ENCODE peak calls at places on chromosomes 11 and 22, in nine cellular contexts. N is HCT116; B is cardiac muscle cell; U is esophagus squamous epithelium; W is GM23248; E is CD8-positive, alpha-beta memory T cell; D is effector memory CD4-positive, alpha-beta T cell; L is Caco-2; G is tibial nerve. I is an unnamed sample. For H3K4me1, the result is how much of the 10 kb centered on the place peaks cover.

GRCh38 chr11:64916040-64916847 is 765 bp downstream of the ATG2A start:
- DNase-seq in G (no peak), L (peak), B (no peak), D (peak), N (no peak), U (no peak), W (peak), E (peak), I (peak)

GRCh38 chr11:128807909-128808308 is 59.2 kb downstream of the KCNJ1 start:
- DNase-seq in G (no peak), E (no peak), W (no peak), D (no peak), L (no peak), B (no peak), N (no peak), U (no peak), I (no peak)

GRCh38 chr11:16001899-16002426 is 354.4 kb downstream of the SOX6 start:
- DNase-seq in E (no peak), L (peak), N (peak), U (no peak), G (no peak), W (peak), D (no peak), B (no peak), I (peak)

GRCh38 chr11:93330446-93330984 is at the start of gene DEUP1:
- DNase-seq in N (no peak), U (no peak), E (no peak), D (no peak), G (no peak), B (peak), L (peak), W (peak), I (peak)

GRCh38 chr22:17912942-17913704 is 111.2 kb downstream of the MICAL3 start:
- DNase-seq in N (no peak), U (no peak), W (peak), E (no peak), B (peak), G (no peak), L (no peak), D (no peak), I (no peak)

GRCh38 chr11:31045335-31045734 is 324.2 kb downstream of the DCDC1 start:
- DNase-seq in D (no peak), E (no peak), L (peak), B (peak), W (peak), U (no peak), G (no peak), N (peak), I (no peak)

GRCh38 chr11:32090774-32091370 is at the start of gene RCN1:
- DNase-seq in W (peak), G (peak), D (peak), E (peak), L (peak), U (no peak), B (peak), N (no peak), I (peak)

GRCh38 chr11:33861366-33861765 is 30.5 kb downstream of the LMO2 start:
- DNase-seq in E (no peak), G (no peak), D (no peak), N (no peak), W (no peak), U (no peak), L (no peak), B (no peak), I (no peak)

GRCh38 chr11:12175694-12176241 is 65.4 kb downstream of the MICAL2 start:
- DNase-seq in W (peak), L (no peak), E (no peak), G (no peak), U (no peak), B (no peak), D (no peak), N (peak), I (peak)

GRCh38 chr11:123086315-123086714 is 24.4 kb upstream of the HSPA8 start:
- DNase-seq in W (no peak), D (no peak), G (no peak), U (no peak), L (no peak), E (no peak), B (peak), N (no peak), I (no peak)

GRCh38 chr11:125272092-125272491 is 107.5 kb downstream of the PKNOX2 start:
- DNase-seq in N (no peak), U (no peak), B (no peak), D (no peak), W (peak), E (no peak), L (no peak), G (no peak), I (peak)

GRCh38 chr11:67561971-67562560 is 21.5 kb upstream of the GSTP1 start:
- DNase-seq in U (no peak), E (no peak), B (no peak), W (peak), D (no peak), G (no peak), L (peak), N (no peak), I (no peak)

GRCh38 chr11:129283141-129283540 is 91.0 kb upstream of the ARHGAP32 start:
- DNase-seq in U (no peak), B (no peak), W (no peak), E (no peak), N (peak), D (no peak), G (no peak), L (peak), I (no peak)

GRCh38 chr11:124108158-124108557 is 7.1 kb upstream of the VWA5A start:
- DNase-seq in N (peak), G (no peak), E (no peak), D (no peak), L (peak), W (peak), U (no peak), B (peak), I (no peak)

GRCh38 chr11:119612814-119613213 is 116.2 kb downstream of the NECTIN1 start:
- DNase-seq in N (no peak), L (no peak), E (no peak), U (no peak), B (no peak), D (no peak), G (no peak), W (no peak), I (no peak)

GRCh38 chr11:121652982-121653381 is 200.2 kb upstream of the SORL1-AS1 start:
- DNase-seq in B (peak), G (no peak), L (no peak), W (peak), E (no peak), U (no peak), D (no peak), N (no peak), I (no peak)

GRCh38 chr22:47776329-47776728 is 1013.9 kb downstream of the TBC1D22A start:
- DNase-seq in B (no peak), D (no peak), G (no peak), L (no peak), U (no peak), N (no peak), E (no peak), W (no peak), I (no peak)

GRCh38 chr11:5004429-5005274 is 10.0 kb downstream of the OR51L1 start:
- DNase-seq in B (peak), N (peak), E (no peak), L (peak), U (no peak), W (peak), G (no peak), D (no peak), I (peak)

GRCh38 chr11:3074912-3075589 is 17.8 kb upstream of the CARS1 start:
- DNase-seq in B (no peak), N (no peak), G (no peak), D (no peak), U (no peak), E (no peak), W (no peak), L (no peak), I (no peak)

GRCh38 chr11:62400281-62400680 is 18.6 kb upstream of the SCGB1A1 start:
- DNase-seq in E (no peak), N (no peak), U (no peak), W (peak), L (no peak), G (no peak), B (no peak), D (no peak), I (no peak)
- H3K4me1 ChIP-seq in E (under half), N (under half), U (half or more), W (half or more), L (half or more), G (half or more), B (under half), D (under half), I (under half)

DNA sequence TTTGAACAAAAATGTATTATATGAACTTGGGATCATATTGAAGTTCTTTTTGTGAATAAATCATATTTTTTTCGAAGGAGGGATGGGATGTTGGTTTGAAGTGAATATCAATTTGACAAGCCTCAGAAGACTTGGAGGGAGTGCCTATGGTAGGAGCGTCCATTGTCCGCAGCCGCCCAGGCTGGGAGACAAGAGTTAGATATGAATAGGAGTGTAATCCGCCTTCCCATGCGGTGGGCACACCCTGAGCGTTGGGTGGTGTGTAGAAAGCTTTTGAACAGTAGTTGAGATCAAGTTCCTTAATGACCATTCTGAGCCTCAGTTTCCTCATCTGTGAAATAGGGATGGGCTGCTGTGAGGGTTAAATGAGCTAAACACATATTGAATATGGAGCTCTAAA is 7.0 kb downstream of the CD82 start:
- DNase-seq in N (no peak), U (no peak), W (no peak), D (no peak), G (no peak), E (no peak), B (no peak), L (no peak), I (no peak)
- H3K4me1 ChIP-seq in N (under half), U (half or more), W (under half), D (half or more), G (under half), E (half or more), B (under half), L (under half), I (half or more)

GRCh38 chr11:23509821-23510220 is 649.5 kb upstream of the CCDC179 start:
- DNase-seq in D (no peak), W (no peak), E (no peak), L (no peak), N (no peak), U (no peak), G (no peak), B (no peak), I (no peak)
- H3K4me1 ChIP-seq in D (under half), W (under half), E (under half), L (under half), N (under half), U (under half), G (under half), B (under half), I (under half)

DNA sequence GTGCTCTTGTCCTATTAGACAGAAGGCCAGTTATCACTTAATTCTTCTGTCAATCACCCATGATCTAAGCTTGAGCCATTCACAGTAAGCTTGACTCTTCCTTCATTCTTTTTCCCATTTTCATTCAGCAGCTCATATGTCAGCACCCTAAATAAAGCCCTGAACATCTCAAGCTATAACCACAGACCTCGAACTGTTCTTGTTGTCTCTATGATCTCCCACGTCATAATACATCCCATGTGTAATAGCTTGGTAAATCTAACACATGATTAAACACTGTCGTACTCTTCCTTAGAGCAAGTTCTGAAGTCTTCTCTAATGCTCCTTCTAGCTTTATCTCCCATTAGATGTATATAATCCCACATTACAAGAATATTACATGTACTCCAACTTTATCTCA is 14.4 kb downstream of the MUC15 start:
- DNase-seq in B (no peak), E (no peak), G (no peak), W (no peak), L (no peak), D (no peak), N (no peak), U (no peak), I (no peak)
- H3K4me1 ChIP-seq in B (under half), E (under half), G (under half), W (under half), L (under half), D (under half), N (under half), U (under half), I (under half)

DNA sequence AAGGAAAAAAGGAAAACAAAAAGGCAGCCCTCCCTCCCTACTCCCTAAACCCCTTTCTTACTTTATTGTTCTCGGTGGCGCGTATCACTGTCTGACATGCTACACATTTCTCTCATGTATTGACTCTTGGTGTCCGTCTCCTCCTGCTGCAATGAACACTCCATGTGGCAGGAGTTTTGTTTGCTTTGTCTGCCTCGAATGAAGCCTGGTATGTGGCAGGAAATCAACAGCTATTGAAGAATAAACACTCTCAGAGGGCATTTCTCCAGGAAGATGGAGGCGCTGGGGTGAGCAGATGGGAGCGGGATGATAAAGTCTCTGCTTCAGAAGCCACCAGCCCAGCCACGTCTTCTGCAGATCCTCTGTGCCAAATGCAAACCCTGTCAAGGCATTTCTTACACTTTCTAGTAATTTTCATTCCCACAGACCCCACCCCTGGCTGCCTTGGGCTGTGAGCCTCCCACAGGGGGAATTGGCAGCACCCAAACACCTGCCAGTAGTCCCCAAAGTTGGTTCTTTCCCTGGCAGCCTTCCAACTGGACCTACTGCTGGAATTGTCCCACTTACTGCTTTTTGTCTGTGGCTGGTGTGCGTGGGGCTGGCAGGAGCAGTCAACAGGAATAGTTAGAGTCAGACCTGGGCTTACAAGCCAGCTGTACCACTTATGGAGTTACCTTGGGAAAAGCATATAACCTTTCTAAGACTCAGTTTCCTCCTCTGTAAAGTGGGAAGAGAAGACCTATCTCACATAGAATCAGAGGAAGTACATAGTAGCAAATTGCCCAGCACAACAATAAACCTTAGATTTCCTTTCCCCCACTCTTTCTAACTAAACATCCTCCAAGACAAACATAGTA is 13.4 kb upstream of the IL10RA start:
- DNase-seq in D (no peak), U (no peak), G (no peak), N (no peak), L (no peak), E (no peak), W (no peak), B (no peak), I (no peak)
- H3K4me1 ChIP-seq in D (under half), U (under half), G (under half), N (under half), L (under half), E (half or more), W (under half), B (under half), I (under half)

DNA sequence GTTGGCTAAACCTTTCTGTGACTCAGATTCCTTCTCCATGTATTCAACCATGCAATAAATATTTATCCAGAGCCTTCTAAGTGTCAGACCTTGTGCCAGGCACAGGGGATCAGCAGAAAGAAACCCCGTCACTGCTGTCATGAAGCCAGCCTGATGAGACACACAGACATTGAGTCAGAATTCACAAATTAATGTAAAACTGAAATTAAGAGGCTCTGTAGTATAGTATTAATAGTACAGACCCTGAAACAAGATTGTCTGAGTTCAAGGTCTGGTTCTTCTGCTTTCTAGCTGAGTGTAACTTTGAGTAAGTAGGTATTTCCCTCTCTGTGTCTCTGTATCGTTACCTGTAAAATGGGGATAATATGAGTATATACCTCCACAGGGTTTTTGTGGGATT is 46.9 kb downstream of the ME3 start:
- DNase-seq in G (no peak), W (peak), L (no peak), D (no peak), U (no peak), E (no peak), N (no peak), B (no peak), I (no peak)
- H3K4me1 ChIP-seq in G (under half), W (half or more), L (under half), D (under half), U (under half), E (under half), N (under half), B (under half), I (under half)

DNA sequence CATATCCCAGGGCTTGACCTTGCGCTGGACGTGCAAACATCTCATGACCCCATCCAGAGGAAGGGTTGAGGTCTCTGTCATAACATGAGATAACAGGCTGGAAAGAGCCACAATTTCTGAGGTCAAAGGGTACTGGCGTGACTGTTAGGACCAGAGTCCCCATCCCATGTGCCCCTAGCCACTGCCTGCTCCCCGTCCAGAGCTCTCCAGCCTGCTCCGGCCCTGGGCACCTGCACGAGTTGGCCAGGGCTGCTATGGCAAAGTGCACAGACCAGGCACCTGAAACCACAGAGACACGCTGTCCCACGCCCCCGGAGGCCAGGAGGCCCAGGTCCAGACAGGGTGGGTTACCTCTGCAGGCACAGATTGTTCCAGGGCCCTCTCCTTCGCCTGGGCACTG is 58.9 kb downstream of the SHANK2 start:
- DNase-seq in B (no peak), U (no peak), N (no peak), E (no peak), G (no peak), D (no peak), W (no peak), L (no peak), I (no peak)
- H3K4me1 ChIP-seq in B (under half), U (under half), N (under half), E (under half), G (under half), D (under half), W (under half), L (under half), I (under half)

GRCh38 chr22:32760396-32760795 is 41.1 kb upstream of the TIMP3 start:
- DNase-seq in D (no peak), W (no peak), E (no peak), U (no peak), L (no peak), B (no peak), N (no peak), G (no peak), I (no peak)

GRCh38 chr22:32760815-32761214 is 40.7 kb upstream of the TIMP3 start:
- DNase-seq in N (no peak), U (no peak), L (no peak), G (no peak), E (no peak), B (no peak), D (no peak), W (no peak), I (no peak)

GRCh38 chr22:32761251-32761903 is 40.1 kb upstream of the TIMP3 start:
- DNase-seq in G (no peak), W (peak), U (no peak), N (no peak), E (no peak), L (no peak), B (no peak), D (no peak), I (peak)

GRCh38 chr22:32754413-32755041 is 47.0 kb upstream of the TIMP3 start:
- DNase-seq in U (no peak), D (no peak), W (peak), L (peak), G (no peak), N (no peak), B (no peak), E (no peak), I (peak)

DNA sequence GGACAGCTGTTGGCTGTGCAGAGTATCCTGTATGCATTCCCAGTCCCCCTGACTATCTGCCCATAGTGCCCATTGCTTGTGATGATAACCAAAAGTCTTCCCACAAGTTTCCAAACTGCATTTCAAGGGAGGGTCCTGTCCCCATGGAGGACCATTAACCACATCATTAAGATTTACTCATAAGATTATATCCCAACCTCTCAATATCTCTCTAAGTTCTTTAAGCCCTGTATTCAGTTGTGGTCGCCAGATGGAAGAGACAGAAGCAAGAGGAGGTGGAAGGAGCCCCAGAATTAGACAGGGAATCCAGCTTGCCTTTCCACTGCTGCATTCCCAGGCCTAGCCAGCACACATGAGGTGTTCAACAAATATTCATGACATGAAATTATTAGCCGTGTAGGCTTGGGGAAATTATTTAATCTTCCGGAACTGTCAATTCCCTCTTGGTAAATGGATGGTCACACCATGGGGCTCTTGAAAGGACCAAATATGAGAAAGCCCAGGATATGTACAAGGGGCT is 42.6 kb upstream of the TIMP3 start:
- DNase-seq in E (no peak), G (no peak), W (peak), L (no peak), N (no peak), U (no peak), B (no peak), D (no peak), I (peak)
- H3K4me1 ChIP-seq in E (under half), G (under half), W (under half), L (under half), N (under half), U (under half), B (under half), D (under half), I (under half)

DNA sequence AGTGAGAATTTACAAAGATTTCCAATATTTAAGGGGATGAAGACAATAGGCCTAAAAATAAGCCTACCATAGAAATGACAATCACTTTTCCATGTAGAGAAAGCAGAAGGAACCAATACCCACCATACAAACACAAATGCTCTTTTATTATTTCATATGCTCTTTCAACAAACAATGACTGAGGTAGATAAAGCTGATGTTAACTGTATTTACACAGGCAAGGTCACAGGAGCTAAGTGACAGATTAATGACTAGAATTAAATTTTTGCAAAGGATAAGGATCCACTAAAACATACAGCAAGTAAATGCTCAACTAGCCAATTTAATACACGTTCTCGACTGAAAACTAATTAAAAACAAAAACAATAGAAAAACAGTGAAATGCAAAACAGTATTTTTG is 34.2 kb downstream of the PICALM start:
- DNase-seq in N (no peak), W (no peak), L (no peak), U (no peak), G (no peak), E (no peak), D (no peak), B (no peak), I (no peak)
- H3K4me1 ChIP-seq in N (under half), W (under half), L (under half), U (under half), G (under half), E (under half), D (under half), B (under half), I (under half)

GRCh38 chr11:76666830-76667229 is 3.7 kb downstream of the LRRC32 start:
- DNase-seq in N (no peak), B (no peak), D (no peak), G (no peak), E (no peak), W (no peak), L (no peak), U (no peak), I (no peak)
- H3K4me1 ChIP-seq in N (under half), B (under half), D (under half), G (under half), E (under half), W (under half), L (under half), U (under half), I (under half)

I was measured in astrocyte.